ENCODE peak calls at places on chromosome 10, in ten cellular contexts. Y is sigmoid colon; R is transverse colon; K is RWPE1; W is MM.1S; L is CD4-positive, alpha-beta T cell; V is H9; O is HL-60; U is endothelial cell; I is kidney. M is an unnamed sample.

GRCh38 chr10:88702848-88703597 is 3.0 kb upstream of the LIPK start:
- DNase-seq in R (peak), U (peak), Y (no peak), W (no peak), I (no peak), O (no peak), K (peak), V (peak), L (no peak), M (no peak)

GRCh38 chr10:64091889-64092288 is 570.7 kb downstream of the REEP3 start:
- DNase-seq in Y (no peak), K (peak), I (no peak), R (no peak), W (no peak), U (no peak), L (no peak), V (no peak), O (no peak), M (peak)

GRCh38 chr10:116470768-116471415 is 43.2 kb downstream of the PNLIPRP3 start:
- DNase-seq in K (peak), U (peak), I (no peak), W (peak), Y (no peak), V (peak), L (no peak), O (peak), R (peak), M (peak)

GRCh38 chr10:14414901-14415300 is 84.2 kb upstream of the FRMD4A start:
- DNase-seq in I (no peak), Y (no peak), O (no peak), U (no peak), W (no peak), L (no peak), K (no peak), R (no peak), V (no peak), M (no peak)

GRCh38 chr10:132220061-132220460 is 33.3 kb downstream of the DPYSL4 start:
- DNase-seq in W (no peak), Y (no peak), U (no peak), K (no peak), O (no peak), V (no peak), I (peak), R (no peak), L (no peak), M (no peak)

GRCh38 chr10:29328988-29329387 is 40.1 kb downstream of the LYZL1 start:
- DNase-seq in U (no peak), Y (peak), I (no peak), V (no peak), L (no peak), R (peak), W (no peak), K (no peak), O (no peak), M (no peak)

GRCh38 chr10:93071674-93072224 is 1.9 kb upstream of the CYP26A1 start:
- DNase-seq in L (no peak), Y (no peak), U (peak), K (no peak), O (no peak), V (peak), W (peak), R (peak), I (peak), M (peak)

GRCh38 chr10:5588080-5588453 is 63.3 kb downstream of the CALML3 start:
- DNase-seq in I (peak), V (no peak), W (no peak), R (no peak), O (no peak), K (no peak), L (no peak), U (no peak), Y (no peak), M (no peak)

GRCh38 chr10:58243269-58243668 is 24.4 kb downstream of the IPMK start:
- DNase-seq in O (no peak), V (no peak), W (no peak), L (no peak), R (no peak), I (no peak), K (no peak), Y (no peak), U (no peak), M (no peak)

GRCh38 chr10:10564081-10564480 is 453.6 kb upstream of the CELF2 start:
- DNase-seq in L (no peak), I (no peak), Y (no peak), W (no peak), U (no peak), V (no peak), R (no peak), K (no peak), O (no peak), M (no peak)

GRCh38 chr10:24494777-24495176 is 228.9 kb downstream of the ARHGAP21 start:
- DNase-seq in I (no peak), R (no peak), Y (no peak), W (no peak), K (no peak), O (no peak), V (no peak), L (no peak), U (no peak), M (no peak)

GRCh38 chr10:119980956-119981355 is 88.4 kb downstream of the SEC23IP start:
- DNase-seq in I (no peak), L (no peak), Y (no peak), O (no peak), R (no peak), U (no peak), W (no peak), K (no peak), V (no peak), M (no peak)

GRCh38 chr10:117320050-117320665 is 55.1 kb downstream of the PDZD8 start:
- DNase-seq in Y (no peak), U (peak), O (peak), L (no peak), W (peak), R (no peak), K (peak), I (no peak), V (no peak), M (no peak)

GRCh38 chr10:35822316-35822715 is 180.2 kb upstream of the FZD8 start:
- DNase-seq in W (no peak), U (peak), V (peak), I (peak), K (no peak), L (no peak), Y (peak), O (no peak), R (peak), M (peak)
- TF ChIP-seq CTCF in W (no peak), U (no peak), V (peak), I (no peak), K (no peak), L (no peak), Y (peak), O (no peak), R (peak), M (peak)

GRCh38 chr10:79292026-79292425 is 55.2 kb upstream of the PPIF start:
- DNase-seq in O (no peak), L (no peak), I (no peak), V (no peak), K (no peak), U (no peak), R (no peak), Y (no peak), W (no peak), M (no peak)

GRCh38 chr10:79295593-79295992 is 51.7 kb upstream of the PPIF start:
- DNase-seq in L (no peak), R (peak), U (no peak), I (no peak), O (peak), W (no peak), Y (no peak), K (no peak), V (no peak), M (no peak)

GRCh38 chr10:79293841-79294705 is 53.2 kb upstream of the PPIF start:
- DNase-seq in W (no peak), I (no peak), O (peak), V (no peak), K (peak), U (no peak), Y (no peak), L (no peak), R (peak), M (no peak)

GRCh38 chr10:79289801-79290200 is 57.5 kb upstream of the PPIF start:
- DNase-seq in Y (no peak), L (no peak), K (no peak), O (no peak), V (no peak), W (no peak), I (no peak), U (no peak), R (peak), M (no peak)

DNA sequence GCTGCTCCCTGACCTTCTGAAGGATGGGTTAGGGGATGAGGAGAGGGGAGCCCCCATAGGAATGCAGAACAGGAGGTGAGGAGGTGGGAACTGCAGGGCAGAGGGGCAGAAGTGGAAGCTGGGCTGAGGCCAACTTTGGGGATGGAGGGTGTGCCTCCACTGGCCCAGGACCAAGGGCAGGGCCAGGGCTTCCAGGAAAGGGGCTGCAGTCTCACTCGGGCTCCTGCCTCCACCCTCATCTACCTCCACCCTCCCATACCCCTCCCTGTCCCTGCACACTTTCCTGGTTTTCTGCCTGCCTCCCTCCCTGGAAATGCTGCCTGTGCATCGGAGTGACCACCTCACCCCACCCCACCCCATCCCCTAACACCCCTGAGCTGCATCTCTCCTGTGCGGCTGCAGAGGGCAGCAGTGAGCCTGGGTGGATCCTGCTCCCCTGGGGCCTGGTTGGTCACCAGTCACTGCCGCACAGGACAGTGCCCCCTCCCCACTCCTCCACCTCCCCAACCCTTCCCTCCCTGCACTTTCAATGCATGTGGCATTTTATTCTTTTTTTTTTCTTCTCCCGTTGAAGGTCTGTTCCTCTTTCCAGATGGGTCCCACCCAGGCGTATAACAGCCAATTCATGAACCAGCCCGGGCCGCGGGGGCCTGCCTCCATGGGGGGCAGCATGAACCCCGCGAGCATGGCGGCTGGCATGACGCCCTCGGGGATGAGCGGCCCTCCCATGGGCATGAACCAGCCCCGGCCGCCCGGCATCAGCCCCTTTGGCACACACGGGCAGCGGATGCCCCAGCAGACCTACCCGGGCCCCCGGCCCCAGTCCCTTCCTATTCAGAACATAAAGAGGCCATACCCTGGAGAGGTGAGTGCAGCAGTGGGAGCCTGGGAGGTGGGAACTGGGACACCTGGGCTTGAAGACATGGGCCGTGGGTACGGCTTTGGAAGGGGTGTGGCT is 54.2 kb upstream of the PPIF start:
- DNase-seq in U (peak), W (no peak), O (peak), R (no peak), K (peak), V (peak), Y (no peak), I (no peak), L (peak), M (no peak)
- TF ChIP-seq CTCF in U (peak), W (peak), O (peak), R (peak), K (peak), V (peak), Y (peak), I (peak), L (peak), M (peak)

GRCh38 chr10:113323985-113324384 is 228.9 kb upstream of the HABP2 start:
- DNase-seq in R (no peak), V (no peak), U (no peak), O (no peak), W (no peak), I (no peak), L (no peak), K (no peak), Y (no peak), M (no peak)

GRCh38 chr10:113320980-113321379 is 231.9 kb upstream of the HABP2 start:
- DNase-seq in O (no peak), U (no peak), V (no peak), W (no peak), K (no peak), L (no peak), Y (no peak), I (no peak), R (no peak), M (no peak)

GRCh38 chr10:113322843-113323242 is 230.0 kb upstream of the HABP2 start:
- DNase-seq in I (no peak), K (no peak), V (no peak), W (no peak), R (peak), U (no peak), L (no peak), O (peak), Y (no peak), M (no peak)

GRCh38 chr10:113329121-113329596 is 223.7 kb upstream of the HABP2 start:
- DNase-seq in W (no peak), O (no peak), R (no peak), I (no peak), Y (no peak), V (no peak), K (no peak), U (no peak), L (no peak), M (no peak)

DNA sequence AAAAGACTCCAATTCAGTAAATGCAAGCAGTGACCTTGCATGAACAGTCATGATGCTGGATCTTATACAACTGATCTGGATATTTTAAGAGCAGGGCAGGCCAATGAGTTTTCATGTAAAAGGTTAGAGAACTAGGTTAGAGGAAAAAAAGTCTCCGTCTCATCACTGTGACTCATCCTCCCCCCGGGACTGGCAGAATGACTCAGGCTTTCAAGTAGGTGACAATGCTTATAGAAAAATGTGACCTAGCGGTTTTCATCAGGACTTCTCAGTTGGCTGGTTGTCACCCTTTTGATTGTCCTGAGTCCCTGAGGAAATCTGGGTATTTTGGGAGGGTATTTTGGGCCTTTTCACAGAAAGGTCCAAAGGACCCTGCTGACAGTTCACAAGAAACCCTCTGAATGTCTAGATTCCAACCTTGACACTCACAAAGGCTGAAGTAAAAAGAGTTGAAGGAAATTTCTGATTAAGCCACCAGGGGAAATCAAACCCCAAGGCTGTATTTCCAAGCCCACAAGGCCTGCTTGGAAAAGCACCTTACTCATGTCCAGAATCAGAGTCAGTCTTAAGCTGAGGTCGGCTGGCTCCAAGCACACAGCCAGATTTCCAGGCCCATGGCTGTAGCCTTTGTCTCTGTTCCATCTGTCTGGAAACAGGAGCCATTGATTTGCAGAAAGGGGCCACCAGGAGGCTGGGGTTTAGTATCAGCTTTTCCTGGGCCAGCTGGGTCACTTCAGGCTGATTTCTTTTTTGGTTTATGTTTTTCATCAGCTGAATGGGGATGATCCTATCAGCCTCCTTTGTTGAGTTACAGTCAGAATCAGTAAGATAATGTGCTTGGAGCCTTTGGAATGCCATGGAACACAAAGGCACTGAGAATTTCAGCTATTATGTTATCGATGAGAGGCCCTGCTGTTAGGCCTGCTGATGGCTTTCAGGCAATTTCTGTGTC is 226.4 kb upstream of the HABP2 start:
- DNase-seq in I (no peak), W (no peak), Y (peak), K (peak), R (peak), U (no peak), L (no peak), V (peak), O (peak), M (peak)
- TF ChIP-seq CTCF in I (no peak), W (no peak), Y (no peak), K (no peak), R (no peak), U (no peak), L (no peak), V (peak), O (no peak), M (peak)

DNA sequence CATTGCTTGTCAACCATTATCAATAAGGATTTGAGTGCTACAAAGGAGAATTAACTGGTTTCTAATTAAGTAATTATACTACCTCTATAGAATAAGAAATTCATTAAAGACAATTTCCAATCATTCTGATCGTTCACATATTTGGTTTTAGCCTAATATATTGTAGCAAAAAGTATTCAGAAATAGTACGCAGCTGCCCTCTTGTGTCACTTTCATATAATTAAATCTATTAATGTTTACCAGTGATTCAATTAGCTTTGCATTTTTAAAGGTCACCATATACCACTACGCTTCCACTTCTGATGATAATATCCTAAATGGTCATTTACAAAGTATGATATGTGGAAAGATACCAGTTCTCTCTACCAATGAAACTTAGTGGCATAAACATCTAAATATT is 128.3 kb downstream of the NEBL start:
- DNase-seq in U (no peak), Y (no peak), L (no peak), I (no peak), O (no peak), V (no peak), K (peak), R (no peak), W (no peak), M (no peak)
- TF ChIP-seq CTCF in U (peak), Y (peak), L (no peak), I (no peak), O (no peak), V (peak), K (peak), R (peak), W (peak), M (peak)

GRCh38 chr10:98536551-98536950 is 89.8 kb upstream of the HPS1 start:
- DNase-seq in L (no peak), I (no peak), O (no peak), Y (no peak), R (peak), K (no peak), W (no peak), U (no peak), V (no peak), M (no peak)
- TF ChIP-seq CTCF in L (no peak), I (no peak), O (no peak), Y (no peak), R (peak), K (no peak), W (no peak), U (no peak), V (no peak), M (no peak)

GRCh38 chr10:103814626-103815370 is 40.6 kb downstream of the SH3PXD2A start:
- DNase-seq in L (no peak), R (peak), O (no peak), U (no peak), W (no peak), Y (no peak), V (no peak), K (no peak), I (no peak), M (no peak)
- TF ChIP-seq CTCF in L (no peak), R (no peak), O (no peak), U (no peak), W (no peak), Y (no peak), V (no peak), K (no peak), I (no peak), M (no peak)

DNA sequence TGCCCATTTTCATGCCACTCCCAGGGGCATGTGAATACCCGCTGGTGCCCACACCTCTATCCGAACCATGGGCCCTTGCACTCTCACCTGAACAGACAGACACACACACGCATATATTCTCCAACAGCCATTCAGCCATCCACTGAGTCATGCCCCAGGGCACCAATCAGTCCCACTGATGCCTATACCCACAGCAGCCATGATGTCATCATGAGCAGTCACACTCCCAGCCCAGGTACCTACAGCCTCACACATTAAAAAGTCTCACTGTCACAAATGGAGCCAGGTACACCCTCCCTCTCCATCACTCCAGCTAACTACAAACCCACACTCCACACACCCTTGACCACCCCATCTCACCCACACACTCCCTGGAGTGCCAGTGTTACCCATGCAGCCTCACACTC is 12.2 kb downstream of the VSIR start:
- DNase-seq in U (no peak), Y (no peak), K (peak), W (no peak), O (no peak), L (no peak), V (no peak), I (no peak), R (no peak), M (no peak)
- TF ChIP-seq CTCF in U (no peak), Y (no peak), K (no peak), W (no peak), O (no peak), L (no peak), V (no peak), I (no peak), R (no peak), M (no peak)